ENCODE peak calls at places on chromosomes 12 and 14, in eight cellular contexts. V, B, G, U, R, Q, S and L are unnamed samples.

GRCh38 chr12:2117541-2117940 is 64.8 kb downstream of the CACNA1C start:
- DNase-seq in G (no peak), Q (no peak), S (no peak), U (no peak), B (no peak), R (no peak), V (no peak), L (no peak)

GRCh38 chr14:102071283-102071998 is 15.4 kb downstream of the HSP90AA1 start:
- DNase-seq in R (no peak), U (no peak), S (no peak), G (no peak), V (no peak), B (peak; percentile 36), Q (no peak), L (no peak)

GRCh38 chr12:67025543-67026114 is 243.5 kb upstream of the CAND1 start:
- DNase-seq in G (peak; percentile 40), S (no peak), U (peak; percentile 18), R (no peak), V (peak; percentile 57), Q (no peak), B (peak; percentile 4), L (peak; percentile 21)

GRCh38 chr12:53147181-53147580 is 33.3 kb upstream of the ZNF740 start:
- DNase-seq in S (no peak), B (no peak), Q (no peak), U (no peak), R (no peak), G (no peak), V (no peak), L (no peak)

GRCh38 chr12:89439946-89440345 is 84.7 kb downstream of the GALNT4 start:
- DNase-seq in Q (no peak), U (no peak), B (no peak), S (no peak), R (no peak), V (no peak), G (no peak), L (no peak)

GRCh38 chr12:49093746-49094103 is 876 bp downstream of the DHH start:
- DNase-seq in V (peak; percentile 58), Q (no peak), R (no peak), G (no peak), S (peak; percentile 33), U (no peak), B (no peak), L (no peak)

GRCh38 chr12:3700861-3701260 is 52.0 kb downstream of the CRACR2A start:
- DNase-seq in V (no peak), R (no peak), G (no peak), Q (no peak), S (no peak), B (no peak), U (no peak), L (no peak)

GRCh38 chr12:12724421-12725085 is 7.4 kb downstream of the CDKN1B start:
- DNase-seq in G (no peak), B (no peak), Q (no peak), S (no peak), R (no peak), V (peak; percentile 72), U (no peak), L (no peak)

GRCh38 chr12:89347325-89347829 is 4.9 kb downstream of the DUSP6 start:
- DNase-seq in Q (no peak), B (no peak), U (no peak), S (no peak), R (no peak), G (no peak), V (no peak), L (no peak)

GRCh38 chr12:114945351-114945750 is 261.4 kb upstream of the TBX3 start:
- DNase-seq in U (no peak), B (no peak), V (no peak), Q (no peak), S (no peak), G (no peak), R (no peak), L (no peak)

GRCh38 chr14:89299587-89299986 is 117.4 kb downstream of the FOXN3 start:
- DNase-seq in V (no peak), B (no peak), R (no peak), Q (no peak), G (no peak), S (no peak), U (no peak), L (no peak)

GRCh38 chr12:30296486-30296885 is 399.2 kb downstream of the IPO8 start:
- DNase-seq in U (no peak), S (no peak), Q (no peak), B (no peak), R (no peak), G (no peak), V (no peak), L (no peak)

DNA sequence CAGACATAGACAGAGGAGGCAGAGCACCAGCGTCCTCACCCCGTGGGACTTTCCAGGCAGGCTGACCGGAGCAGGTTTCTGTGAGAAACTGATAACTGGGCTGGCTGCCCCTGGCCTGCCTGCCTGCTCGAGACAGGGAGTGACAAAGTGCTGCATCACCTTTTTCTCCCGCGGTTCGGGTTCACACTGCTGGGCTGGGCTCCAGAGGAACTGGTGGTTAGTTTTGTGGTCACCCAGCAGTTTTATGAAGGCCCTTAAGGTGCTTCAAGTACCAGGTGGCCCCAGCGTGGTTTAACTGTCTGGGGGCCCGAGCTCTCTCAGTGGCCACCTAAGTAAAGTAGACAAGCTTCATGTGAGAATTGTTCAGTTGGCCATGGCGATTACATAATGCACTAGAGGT is 1073.6 kb downstream of the BCL11B start:
- DNase-seq in S (no peak), R (peak; percentile 25), B (no peak), V (no peak), U (peak; percentile 35), G (no peak), Q (peak; percentile 33), L (no peak)
- H3K9me3 ChIP-seq in S (no peaks in the 10 kb centered on the region), R (no peaks in the 10 kb centered on the region), B (no peaks in the 10 kb centered on the region), V (no peaks in the 10 kb centered on the region), U (no peaks in the 10 kb centered on the region), G (no peaks in the 10 kb centered on the region), Q (no peaks in the 10 kb centered on the region), L (no peaks in the 10 kb centered on the region)

GRCh38 chr14:70808402-70809237 is 693 bp downstream of the MAP3K9 start:
- DNase-seq in Q (peak; percentile 60), B (peak; percentile 25), V (peak; percentile 81), S (peak; percentile 23), R (peak; percentile 32), G (peak; percentile 68), U (peak; percentile 30), L (peak; percentile 50)
- H3K9me3 ChIP-seq in Q (no peaks in the 10 kb centered on the region), B (no peaks in the 10 kb centered on the region), V (no peaks in the 10 kb centered on the region), S (no peaks in the 10 kb centered on the region), R (no peaks in the 10 kb centered on the region), G (no peaks in the 10 kb centered on the region), U (no peaks in the 10 kb centered on the region), L (no peaks in the 10 kb centered on the region)

DNA sequence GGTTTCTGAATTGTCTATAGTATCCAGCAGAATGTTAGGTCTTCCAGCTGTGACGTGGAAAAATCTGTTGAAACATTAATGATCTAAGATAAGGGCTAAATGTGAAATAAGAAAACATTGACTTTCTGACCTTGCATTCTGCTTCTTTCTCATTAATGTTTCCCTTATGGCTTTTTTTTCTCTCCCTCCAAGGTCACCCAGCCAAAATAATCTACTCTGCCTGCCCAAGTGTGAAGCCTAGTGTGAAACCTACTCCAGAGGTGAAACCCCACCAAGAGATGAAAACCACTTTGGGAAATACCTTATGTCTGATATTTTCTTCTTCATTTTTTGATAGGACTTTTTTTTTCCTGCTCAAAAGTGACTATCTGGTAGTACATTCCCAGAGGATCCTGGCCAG is 108.0 kb downstream of the SSPN start:
- DNase-seq in R (no peak), S (no peak), G (no peak), U (no peak), B (no peak), Q (no peak), V (no peak), L (no peak)
- H3K9me3 ChIP-seq in R (no peaks in the 10 kb centered on the region), S (peaks cover 21% of the 10 kb centered on the region), G (no peaks in the 10 kb centered on the region), U (no peaks in the 10 kb centered on the region), B (no peaks in the 10 kb centered on the region), Q (no peaks in the 10 kb centered on the region), V (no peaks in the 10 kb centered on the region), L (no peaks in the 10 kb centered on the region)

GRCh38 chr12:34297126-34297789 is 275.0 kb downstream of the ALG10 start:
- DNase-seq in U (no peak), S (no peak), R (no peak), V (no peak), Q (no peak), B (no peak), G (no peak), L (no peak)
- H3K9me3 ChIP-seq in U (no peaks in the 10 kb centered on the region), S (peaks cover 15% of the 10 kb centered on the region), R (peaks cover 3% of the 10 kb centered on the region), V (no peaks in the 10 kb centered on the region), Q (no peaks in the 10 kb centered on the region), B (no peaks in the 10 kb centered on the region), G (no peaks in the 10 kb centered on the region), L (no peaks in the 10 kb centered on the region)

GRCh38 chr12:34358198-34358597 is 335.9 kb downstream of the ALG10 start:
- DNase-seq in V (no peak), Q (no peak), U (no peak), B (no peak), S (no peak), G (no peak), R (no peak), L (no peak)

GRCh38 chr12:34356233-34356987 is 334.1 kb downstream of the ALG10 start:
- DNase-seq in B (no peak), Q (no peak), U (no peak), V (no peak), G (no peak), S (no peak), R (no peak), L (no peak)

GRCh38 chr12:34352098-34352497 is 329.8 kb downstream of the ALG10 start:
- DNase-seq in U (no peak), R (no peak), S (no peak), Q (no peak), G (no peak), V (no peak), B (no peak), L (no peak)

GRCh38 chr12:34357791-34358190 is 335.5 kb downstream of the ALG10 start:
- DNase-seq in B (no peak), U (no peak), R (no peak), Q (no peak), V (no peak), S (no peak), G (no peak), L (no peak)

DNA sequence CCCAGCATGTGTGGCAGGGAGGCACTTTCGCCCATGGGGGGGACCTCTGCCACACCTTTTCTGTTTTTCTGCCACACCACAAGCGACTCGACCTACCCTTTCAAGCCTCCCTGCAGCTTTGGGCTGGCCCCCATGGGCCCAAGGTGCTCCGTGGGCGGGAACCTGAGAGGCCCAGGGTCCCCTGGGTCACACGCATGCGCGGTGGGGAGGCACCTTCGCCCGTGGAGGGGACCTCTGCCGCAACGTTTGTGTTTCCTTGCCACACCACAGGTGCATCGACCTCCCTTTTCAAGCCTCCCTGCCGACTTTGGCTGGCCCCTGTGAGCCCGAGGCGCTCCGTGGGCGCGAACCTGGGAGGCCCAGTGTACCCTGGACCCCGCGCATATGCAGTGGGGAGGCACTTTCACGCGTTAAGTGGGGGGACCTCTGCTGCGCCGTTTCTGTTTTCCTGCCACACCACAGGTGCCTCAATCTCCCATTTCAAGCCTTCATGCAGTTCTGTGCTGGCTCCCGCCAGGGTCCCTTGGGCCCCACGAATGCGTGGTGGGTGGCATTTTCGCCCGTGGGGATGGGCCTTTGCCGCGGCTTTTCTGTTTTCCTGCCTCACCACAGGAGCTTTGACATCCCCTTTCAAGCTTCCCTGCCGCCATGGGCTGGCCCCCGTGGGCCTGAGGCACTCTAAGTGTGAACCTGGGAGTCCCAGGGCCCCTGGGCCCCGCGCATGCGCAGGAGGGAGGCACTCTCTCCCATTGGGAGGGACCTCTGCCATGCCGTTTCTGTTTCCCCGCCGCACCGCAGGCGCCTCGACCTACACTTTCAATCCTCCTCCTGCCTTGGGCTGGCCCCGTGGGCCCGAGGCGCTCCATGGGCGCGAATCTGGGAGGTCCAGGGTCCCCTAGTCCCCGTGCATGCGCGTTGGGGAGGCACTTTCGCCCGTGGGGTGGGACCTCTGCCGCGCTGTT is 332.2 kb downstream of the ALG10 start:
- DNase-seq in U (no peak), Q (no peak), B (no peak), G (no peak), S (no peak), R (no peak), V (peak; percentile 62), L (no peak)
- H3K9me3 ChIP-seq in U (no peaks in the 10 kb centered on the region), Q (no peaks in the 10 kb centered on the region), B (no peaks in the 10 kb centered on the region), G (no peaks in the 10 kb centered on the region), S (peaks cover 46% of the 10 kb centered on the region), R (no peaks in the 10 kb centered on the region), V (no peaks in the 10 kb centered on the region), L (no peaks in the 10 kb centered on the region)